ENCODE peak calls at places on chromosome 4, in five cellular contexts. P is SK-N-SH, R is GM12878, D is H1, I is K562. Q is an unnamed sample.

GRCh38 chr4:153489856-153490558 is 23.8 kb downstream of the TMEM131L start:
- DNase-seq in P (no peak), R (no peak), D (no peak), I (no peak), Q (no peak)

GRCh38 chr4:147693202-147693601 is 9.2 kb upstream of the PRMT9 start:
- DNase-seq in P (no peak), R (no peak), D (no peak), I (no peak), Q (no peak)

GRCh38 chr4:45578874-45579273 is 545.0 kb downstream of the GABRG1 start:
- DNase-seq in P (no peak), R (no peak), D (no peak), I (no peak), Q (no peak)

GRCh38 chr4:6999172-7000086 is 43.7 kb upstream of the TADA2B start:
- DNase-seq in P (no peak), R (no peak), D (no peak), I (peak), Q (peak)

GRCh38 chr4:173264245-173264959 is 69.8 kb downstream of the HMGB2 start:
- DNase-seq in P (peak), R (no peak), D (no peak), I (peak), Q (no peak)

GRCh38 chr4:112312610-112313239 is 15.6 kb downstream of the ALPK1 start:
- DNase-seq in P (no peak), R (peak), D (no peak), I (no peak), Q (peak)

GRCh38 chr4:55910140-55910539 is 38.6 kb upstream of the CEP135 start:
- DNase-seq in P (no peak), R (no peak), D (no peak), I (no peak), Q (no peak)

GRCh38 chr4:128385683-128386304 is 98.2 kb upstream of the PGRMC2 start:
- DNase-seq in P (no peak), R (no peak), D (no peak), I (peak), Q (no peak)

GRCh38 chr4:5474756-5475155 is 233.6 kb downstream of the EVC2 start:
- DNase-seq in P (no peak), R (no peak), D (no peak), I (no peak), Q (no peak)

GRCh38 chr4:116395408-116395807 is 690.0 kb downstream of the TRAM1L1 start:
- DNase-seq in P (no peak), R (no peak), D (no peak), I (no peak), Q (no peak)

GRCh38 chr4:152937535-152938236 is 1.6 kb downstream of the FHDC1 start:
- DNase-seq in P (peak), R (no peak), D (no peak), I (peak), Q (peak)

GRCh38 chr4:146159384-146160058 is 16.0 kb upstream of the LSM6 start:
- DNase-seq in P (no peak), R (no peak), D (no peak), I (no peak), Q (no peak)

GRCh38 chr4:53477038-53477565 is 99.7 kb downstream of the FIP1L1 start:
- DNase-seq in P (no peak), R (no peak), D (peak), I (no peak), Q (no peak)

GRCh38 chr4:47525154-47525819 is 40.2 kb downstream of the ATP10D start:
- DNase-seq in P (no peak), R (no peak), D (no peak), I (no peak), Q (no peak)

GRCh38 chr4:139175647-139176298 is 1.2 kb downstream of the ELF2 start:
- DNase-seq in P (peak), R (no peak), D (no peak), I (no peak), Q (no peak)

GRCh38 chr4:114043116-114043515 is 63.7 kb upstream of the ARSJ start:
- DNase-seq in P (no peak), R (no peak), D (no peak), I (no peak), Q (no peak)

GRCh38 chr4:114041117-114041475 is 61.6 kb upstream of the ARSJ start:
- DNase-seq in P (no peak), R (no peak), D (no peak), I (no peak), Q (no peak)

GRCh38 chr4:114038762-114039392 is 59.4 kb upstream of the ARSJ start:
- DNase-seq in P (no peak), R (no peak), D (no peak), I (no peak), Q (no peak)

GRCh38 chr4:114037981-114038380 is 58.5 kb upstream of the ARSJ start:
- DNase-seq in P (no peak), R (no peak), D (no peak), I (no peak), Q (no peak)

GRCh38 chr4:114040319-114041116 is 61.1 kb upstream of the ARSJ start:
- DNase-seq in P (peak), R (peak), D (no peak), I (no peak), Q (no peak)
- TF ChIP-seq GABPA in P (no peak), R (no peak), D (no peak), I (no peak), Q (no peak)

GRCh38 chr4:159606835-159607234 is 504.0 kb downstream of the RAPGEF2 start:
- DNase-seq in P (no peak), R (no peak), D (no peak), I (no peak), Q (no peak)
- TF ChIP-seq GABPA in P (no peak), R (no peak), D (no peak), I (no peak), Q (no peak)

GRCh38 chr4:40441415-40441814 is 106.3 kb downstream of the CHRNA9 start:
- DNase-seq in P (no peak), R (no peak), D (no peak), I (no peak), Q (no peak)

GRCh38 chr4:40446785-40447184 is 111.7 kb downstream of the CHRNA9 start:
- DNase-seq in P (no peak), R (no peak), D (no peak), I (no peak), Q (no peak)

GRCh38 chr4:40448875-40449274 is 113.7 kb downstream of the CHRNA9 start:
- DNase-seq in P (no peak), R (no peak), D (no peak), I (no peak), Q (no peak)

DNA sequence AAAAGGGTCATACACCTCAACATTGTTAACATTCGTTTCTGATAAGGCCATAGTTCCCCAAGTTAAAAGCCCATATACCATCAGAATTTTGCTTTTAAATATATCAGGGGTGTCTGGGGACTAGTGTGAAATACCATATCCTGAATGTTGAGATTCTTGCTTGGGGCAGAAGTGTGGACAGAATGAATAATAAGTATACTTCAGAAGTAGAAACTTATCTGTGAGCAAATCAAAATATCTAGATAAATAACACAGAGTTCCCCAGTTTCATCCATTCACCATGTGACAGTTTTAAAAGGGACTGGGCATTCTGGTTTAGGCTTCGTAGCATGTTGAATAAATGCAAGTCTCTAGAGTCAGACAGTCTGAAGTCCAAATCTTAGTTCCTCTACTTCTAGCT is 110.5 kb downstream of the CHRNA9 start:
- DNase-seq in P (no peak), R (no peak), D (no peak), I (no peak), Q (no peak)
- TF ChIP-seq GABPA in P (no peak), R (no peak), D (no peak), I (no peak), Q (no peak)

GRCh38 chr4:101393256-101393655 is 45.9 kb upstream of the PPP3CA start:
- DNase-seq in P (no peak), R (no peak), D (no peak), I (no peak), Q (no peak)
- TF ChIP-seq GABPA in P (no peak), R (no peak), D (no peak), I (no peak), Q (no peak)

DNA sequence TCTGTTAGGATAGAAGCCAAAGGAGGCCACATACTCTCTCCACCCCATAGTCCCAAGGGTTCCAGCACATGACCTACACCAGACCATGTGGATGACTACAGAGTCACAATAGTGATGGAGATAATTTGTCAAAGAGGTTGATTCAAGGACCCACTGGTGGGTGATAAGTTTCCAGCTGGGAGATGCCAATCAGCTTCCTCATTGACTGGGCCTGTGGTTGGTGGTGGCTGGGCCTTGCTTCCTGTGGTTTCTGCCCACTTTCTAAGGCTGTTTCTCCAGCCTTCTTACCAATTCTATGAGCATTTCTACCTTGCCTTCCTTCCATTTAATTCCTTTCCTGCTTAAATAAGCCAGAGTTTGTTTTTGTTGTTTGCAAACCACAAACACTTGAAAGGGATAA is 95.5 kb upstream of the CPEB2 start:
- DNase-seq in P (no peak), R (no peak), D (no peak), I (no peak), Q (no peak)
- TF ChIP-seq GABPA in P (no peak), R (no peak), D (no peak), I (no peak), Q (no peak)

DNA sequence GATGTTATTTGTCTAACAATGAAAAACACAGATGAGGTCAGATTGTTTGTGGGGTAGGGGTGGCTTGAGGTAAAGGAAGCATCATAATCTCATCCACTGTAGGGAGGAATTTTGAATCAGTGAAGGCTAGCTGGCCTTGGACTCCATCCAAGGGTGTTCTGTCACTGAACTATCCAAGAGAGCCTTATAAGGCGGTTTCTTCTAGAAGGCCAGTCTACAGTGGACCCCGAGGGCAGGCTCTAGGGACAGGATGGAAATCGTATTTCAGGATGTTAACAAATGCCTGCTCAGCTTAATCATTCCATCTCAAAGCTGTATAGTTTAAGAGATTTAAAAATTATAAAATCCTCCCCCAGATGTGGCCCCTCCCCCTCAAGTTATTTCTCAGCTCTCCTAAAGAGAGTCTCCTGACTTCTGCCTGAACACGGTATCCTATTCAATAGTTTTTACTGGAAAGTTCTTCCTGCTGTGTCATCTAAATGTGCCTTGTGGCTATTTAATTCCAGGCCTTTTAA is 8.1 kb downstream of the IGFBP7 start:
- DNase-seq in P (no peak), R (no peak), D (no peak), I (no peak), Q (no peak)
- TF ChIP-seq GABPA in P (no peak), R (no peak), D (no peak), I (no peak), Q (no peak)

DNA sequence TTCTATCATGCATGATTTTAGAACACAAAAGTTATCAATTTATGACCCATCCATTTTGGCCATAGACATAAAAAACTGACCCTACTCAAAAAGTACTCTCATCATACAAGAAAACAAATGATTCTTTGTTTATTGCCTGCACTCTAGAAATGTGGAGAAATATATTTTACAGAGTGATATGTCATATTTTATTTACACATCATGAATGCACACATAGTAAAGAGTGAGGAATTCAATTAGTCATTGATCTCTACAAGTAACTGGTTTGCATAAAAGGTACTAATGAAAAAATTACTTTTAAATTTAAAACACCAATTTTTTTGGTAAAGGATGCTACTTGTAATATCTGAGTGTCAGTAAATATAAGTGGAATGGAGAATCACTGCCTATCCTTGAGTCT is 242.5 kb upstream of the FAT4 start:
- DNase-seq in P (no peak), R (no peak), D (no peak), I (no peak), Q (no peak)
- TF ChIP-seq GABPA in P (no peak), R (no peak), D (no peak), I (no peak), Q (no peak)

DNA sequence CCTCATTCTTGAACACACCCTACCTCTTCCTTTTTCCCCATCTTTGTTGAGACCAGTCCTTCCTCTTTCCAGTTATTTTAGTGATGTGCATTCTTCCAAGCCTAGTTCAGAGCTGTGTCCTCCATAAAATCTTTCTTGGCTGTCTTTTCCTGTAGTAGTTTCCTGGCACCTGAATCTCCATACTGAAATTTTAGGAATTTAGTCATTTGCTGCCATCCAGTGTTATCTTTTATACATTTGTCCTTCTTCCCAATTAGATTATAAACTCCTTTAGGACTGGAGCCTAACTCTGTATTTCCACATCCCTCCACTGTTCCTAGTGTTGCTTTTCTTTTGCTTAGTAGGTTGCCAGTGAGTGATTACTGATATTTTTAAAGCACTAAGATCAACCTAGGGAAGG is 11.4 kb downstream of the FHIP1A start:
- DNase-seq in P (no peak), R (no peak), D (no peak), I (no peak), Q (peak)
- TF ChIP-seq GABPA in P (no peak), R (no peak), D (no peak), I (no peak), Q (no peak)